ENCODE peak calls at places on chromosome 15, in seven cellular contexts. L is SK-N-SH, G is GM12878, T is K562, A is Panc1, M is HCT116, S is H1. U is an unnamed sample.

GRCh38 chr15:90101130-90101968 is 919 bp downstream of the IDH2 start:
- DNase-seq in L (peak), G (no peak), T (no peak), A (no peak), M (no peak), S (no peak), U (no peak)

GRCh38 chr15:79680721-79681120 is 216.1 kb downstream of the MTHFS start:
- DNase-seq in L (no peak), G (peak), T (no peak), A (no peak), M (no peak), S (no peak), U (no peak)

GRCh38 chr15:82812994-82813393 is 3.6 kb downstream of the WHAMM start:
- DNase-seq in L (no peak), G (no peak), T (no peak), A (no peak), M (no peak), S (no peak), U (no peak)

GRCh38 chr15:83066034-83066760 is 855 bp downstream of the BTBD1 start:
- DNase-seq in L (no peak), G (no peak), T (peak), A (no peak), M (no peak), S (no peak), U (no peak)

GRCh38 chr15:81285461-81285860 is 38.5 kb downstream of the STARD5 start:
- DNase-seq in L (no peak), G (no peak), T (no peak), A (no peak), M (no peak), S (no peak), U (no peak)

GRCh38 chr15:43215961-43216360 is 4.9 kb downstream of the EPB42 start:
- DNase-seq in L (no peak), G (no peak), T (no peak), A (peak), M (no peak), S (no peak), U (no peak)

GRCh38 chr15:59413577-59413976 is 24.4 kb upstream of the FAM81A start:
- DNase-seq in L (no peak), G (no peak), T (no peak), A (no peak), M (no peak), S (no peak), U (no peak)

GRCh38 chr15:31215490-31216209 is 111.0 kb upstream of the KLF13 start:
- DNase-seq in L (peak), G (no peak), T (peak), A (no peak), M (no peak), S (peak), U (peak)

GRCh38 chr15:40437754-40438687 is 2.7 kb upstream of the BAHD1 start:
- DNase-seq in L (no peak), G (no peak), T (no peak), A (no peak), M (no peak), S (peak), U (no peak)

GRCh38 chr15:47422901-47423300 is 294.4 kb upstream of the SEMA6D start:
- DNase-seq in L (no peak), G (no peak), T (no peak), A (no peak), M (no peak), S (no peak), U (no peak)

GRCh38 chr15:72195101-72195511 is 2.5 kb downstream of the GRAMD2A start:
- DNase-seq in L (no peak), G (no peak), T (no peak), A (no peak), M (no peak), S (no peak), U (no peak)

GRCh38 chr15:73593278-73594074 is 39.7 kb downstream of the NPTN start:
- DNase-seq in L (peak), G (no peak), T (no peak), A (no peak), M (no peak), S (no peak), U (no peak)

GRCh38 chr15:45276851-45277250 is 24.8 kb downstream of the SLC28A2 start:
- DNase-seq in L (peak), G (peak), T (peak), A (no peak), M (no peak), S (no peak), U (peak)

GRCh38 chr15:91844928-91845327 is 8.6 kb upstream of the SLCO3A1 start:
- DNase-seq in L (no peak), G (no peak), T (no peak), A (no peak), M (no peak), S (no peak), U (no peak)

GRCh38 chr15:89015412-89016097 is 72.7 kb upstream of the ABHD2 start:
- DNase-seq in L (no peak), G (no peak), T (no peak), A (no peak), M (no peak), S (no peak), U (no peak)

GRCh38 chr15:58066042-58066867 is 744 bp upstream of the ALDH1A2 start:
- DNase-seq in L (peak), G (no peak), T (peak), A (no peak), M (peak), S (peak), U (peak)

GRCh38 chr15:69034352-69034751 is 19.9 kb downstream of the NOX5 start:
- DNase-seq in L (no peak), G (no peak), T (no peak), A (peak), M (no peak), S (no peak), U (no peak)
- TF ChIP-seq SIN3A in L (no peak), G (no peak), T (no peak), A (no peak), M (no peak), S (no peak), U (no peak)

DNA sequence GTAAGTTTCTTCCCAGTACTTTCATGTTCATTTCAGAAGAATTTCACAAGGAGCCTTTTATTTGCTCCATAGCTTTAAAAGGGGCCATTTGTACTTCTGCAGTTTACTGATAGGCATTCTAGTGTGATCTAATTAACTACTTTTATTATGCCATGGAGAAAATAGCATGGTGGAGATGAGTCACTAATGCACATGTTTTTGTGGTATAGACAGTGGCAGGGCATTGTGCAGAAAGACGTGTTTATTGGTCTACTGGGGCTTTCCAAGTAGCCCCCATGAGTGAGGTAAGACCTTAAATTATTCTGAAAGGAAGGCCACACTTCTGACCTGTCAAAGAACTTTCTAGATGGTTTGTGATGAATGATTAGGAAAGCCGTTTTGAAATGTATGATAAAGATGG is 810.0 kb upstream of the NR2F2 start:
- DNase-seq in L (no peak), G (peak), T (no peak), A (no peak), M (no peak), S (no peak), U (no peak)
- TF ChIP-seq SIN3A in L (no peak), G (no peak), T (no peak), A (no peak), M (no peak), S (no peak), U (no peak)

GRCh38 chr15:50298340-50298739 is 32.8 kb upstream of the HDC start:
- DNase-seq in L (no peak), G (no peak), T (no peak), A (no peak), M (no peak), S (no peak), U (no peak)
- TF ChIP-seq SIN3A in L (no peak), G (no peak), T (no peak), A (no peak), M (no peak), S (no peak), U (no peak)

GRCh38 chr15:93205413-93205812 is 116.4 kb upstream of the RGMA start:
- DNase-seq in L (no peak), G (no peak), T (no peak), A (no peak), M (no peak), S (no peak), U (no peak)
- TF ChIP-seq SIN3A in L (no peak), G (no peak), T (no peak), A (no peak), M (no peak), S (no peak), U (no peak)

U was measured in HepG2.